ENCODE peak calls at places on chromosomes 16 and 17, in six cellular contexts. One of them, this sample, is unnamed.
A peak's percentile ranks its signal among the peaks of the same experiment; 100 is the strongest.

GRCh38 chr17:34997355-34997862 is 17.1 kb downstream of the LIG3 start:
- DNase-seq in progenitor cell of endocrine pancreas: no peak
- DNase-seq in NCI-H1417: no peak
- DNase-seq in left colon: peak; percentile 32
- DNase-seq in kidney glomerular epithelial cell: peak; percentile 51
- DNase-seq in left cardiac atrium: peak; percentile 48
- DNase-seq in this sample: peak; percentile 72

GRCh38 chr17:61128671-61129115 is 270.9 kb upstream of the TBX2 start:
- DNase-seq in NCI-H1417: no peak
- DNase-seq in left cardiac atrium: no peak
- DNase-seq in kidney glomerular epithelial cell: no peak
- DNase-seq in progenitor cell of endocrine pancreas: no peak
- DNase-seq in left colon: no peak
- DNase-seq in this sample: no peak

GRCh38 chr17:68961204-68961893 is 6.2 kb upstream of the ABCA8 start:
- DNase-seq in left cardiac atrium: peak; percentile 38
- DNase-seq in left colon: no peak
- DNase-seq in NCI-H1417: no peak
- DNase-seq in progenitor cell of endocrine pancreas: no peak
- DNase-seq in kidney glomerular epithelial cell: no peak
- DNase-seq in this sample: no peak

GRCh38 chr17:82489117-82489516 is 30.4 kb upstream of the FOXK2 start:
- DNase-seq in progenitor cell of endocrine pancreas: no peak
- DNase-seq in NCI-H1417: no peak
- DNase-seq in left colon: no peak
- DNase-seq in kidney glomerular epithelial cell: no peak
- DNase-seq in left cardiac atrium: peak; percentile 70
- DNase-seq in this sample: no peak

GRCh38 chr16:30896890-30897730 is 696 bp downstream of the CTF1 start:
- DNase-seq in left cardiac atrium: peak; percentile 95
- DNase-seq in kidney glomerular epithelial cell: peak; percentile 78
- DNase-seq in NCI-H1417: peak; percentile 59
- DNase-seq in progenitor cell of endocrine pancreas: peak; percentile 72
- DNase-seq in left colon: peak; percentile 92
- DNase-seq in this sample: peak; percentile 68

GRCh38 chr16:54955757-54956156 is 25.1 kb downstream of the IRX5 start:
- DNase-seq in NCI-H1417: no peak
- DNase-seq in left cardiac atrium: no peak
- DNase-seq in progenitor cell of endocrine pancreas: no peak
- DNase-seq in kidney glomerular epithelial cell: no peak
- DNase-seq in left colon: no peak
- DNase-seq in this sample: no peak

GRCh38 chr17:49708515-49709161 is 874 bp upstream of the SLC35B1 start:
- DNase-seq in kidney glomerular epithelial cell: no peak
- DNase-seq in left colon: no peak
- DNase-seq in left cardiac atrium: peak; percentile 55
- DNase-seq in progenitor cell of endocrine pancreas: no peak
- DNase-seq in NCI-H1417: no peak
- DNase-seq in this sample: no peak

GRCh38 chr16:10619271-10619849 is 39.0 kb upstream of the EMP2 start:
- DNase-seq in kidney glomerular epithelial cell: no peak
- DNase-seq in left colon: peak; percentile 94
- DNase-seq in left cardiac atrium: peak; percentile 66
- DNase-seq in progenitor cell of endocrine pancreas: no peak
- DNase-seq in NCI-H1417: no peak
- DNase-seq in this sample: no peak

GRCh38 chr16:4372578-4373355 is 1.1 kb downstream of the VASN start:
- DNase-seq in NCI-H1417: peak; percentile 27
- DNase-seq in left colon: peak; percentile 39
- DNase-seq in kidney glomerular epithelial cell: peak; percentile 52
- DNase-seq in left cardiac atrium: peak; percentile 65
- DNase-seq in progenitor cell of endocrine pancreas: no peak
- DNase-seq in this sample: no peak

This sample was measured in AG04450.